ENCODE peak calls at places on chromosomes 12 and 14, in six cellular contexts. O is pancreas; P is tibial nerve; B is mesenchymal stem cell; F is heart right ventricle; S is CD8-positive, alpha-beta memory T cell. D is an unnamed sample. For H3K4me1 and H3K27me3, the result is how much of the 10 kb centered on the place peaks cover.

GRCh38 chr12:12985817-12986408 is 14.2 kb downstream of the HEBP1 start:
- DNase-seq in O (no peak), P (no peak), S (no peak), B (peak), F (no peak), D (no peak)

GRCh38 chr12:49187184-49187583 is 1.7 kb downstream of the TUBA1A start:
- DNase-seq in O (no peak), P (peak), S (no peak), F (peak), B (peak), D (peak)

GRCh38 chr12:10362828-10363664 is 26.8 kb downstream of the KLRK1 start:
- DNase-seq in B (peak), S (no peak), F (no peak), O (no peak), P (no peak), D (no peak)

GRCh38 chr14:67371247-67372148 is 11.4 kb downstream of the EIF2S1 start:
- DNase-seq in P (no peak), S (no peak), F (no peak), B (peak), O (no peak), D (no peak)

GRCh38 chr12:131911251-131911650 is 16.8 kb downstream of the ULK1 start:
- DNase-seq in S (no peak), P (no peak), O (no peak), F (no peak), B (no peak), D (no peak)

GRCh38 chr12:109098142-109098652 is 800 bp downstream of the UNG start:
- DNase-seq in O (peak), F (peak), P (peak), S (no peak), B (peak), D (peak)

GRCh38 chr14:49768301-49769121 is 558 bp downstream of the KLHDC2 start:
- DNase-seq in B (peak), P (peak), F (peak), S (peak), O (peak), D (peak)

GRCh38 chr14:44803239-44803905 is 158.4 kb downstream of the KLHL28 start:
- DNase-seq in S (no peak), F (no peak), P (no peak), B (peak), O (no peak), D (no peak)

GRCh38 chr14:76941544-76942287 is 86.8 kb downstream of the IRF2BPL start:
- DNase-seq in O (no peak), B (no peak), F (no peak), S (no peak), P (no peak), D (no peak)

GRCh38 chr12:131092911-131093901 is 139.5 kb downstream of the ADGRD1 start:
- DNase-seq in B (no peak), O (peak), F (peak), S (no peak), P (no peak), D (peak)

GRCh38 chr14:103816991-103817390 is 30.4 kb downstream of the PPP1R13B start:
- DNase-seq in S (no peak), B (no peak), F (no peak), O (no peak), P (no peak), D (no peak)

GRCh38 chr12:4579305-4580097 is 17.5 kb downstream of the DYRK4 start:
- DNase-seq in F (no peak), B (peak), S (no peak), P (no peak), O (no peak), D (no peak)

GRCh38 chr14:52063107-52063506 is 5.8 kb downstream of the NID2 start:
- DNase-seq in P (no peak), B (no peak), F (no peak), O (no peak), S (no peak), D (no peak)

GRCh38 chr12:18130855-18131254 is 40.9 kb upstream of the RERGL start:
- DNase-seq in S (no peak), F (no peak), B (no peak), P (no peak), O (no peak), D (no peak)

GRCh38 chr12:116690016-116690709 is 47.7 kb downstream of the SPRING1 start:
- DNase-seq in S (no peak), P (no peak), B (no peak), O (no peak), F (no peak), D (no peak)

GRCh38 chr12:102314821-102315220 is 117.2 kb upstream of the PMCH start:
- DNase-seq in B (peak), S (no peak), F (no peak), P (no peak), O (no peak), D (no peak)

GRCh38 chr12:15356831-15357456 is 34.6 kb downstream of the PTPRO start:
- DNase-seq in S (no peak), B (no peak), O (no peak), F (no peak), P (no peak), D (no peak)

GRCh38 chr14:77403798-77404197 is 19.5 kb downstream of the NOXRED1 start:
- DNase-seq in F (no peak), P (no peak), B (no peak), O (no peak), S (no peak), D (no peak)

GRCh38 chr14:22737052-22737451 is 29.4 kb upstream of the OXA1L start:
- DNase-seq in O (no peak), B (peak), F (no peak), S (no peak), P (no peak), D (no peak)

GRCh38 chr14:72182773-72183432 is 250.7 kb downstream of the RGS6 start:
- DNase-seq in S (no peak), P (no peak), F (no peak), O (no peak), B (no peak), D (no peak)

GRCh38 chr12:110371408-110372055 is 32.0 kb downstream of the ANAPC7 start:
- DNase-seq in O (no peak), S (no peak), B (no peak), P (no peak), F (no peak), D (peak)

GRCh38 chr14:72500234-72500838 is 393.6 kb downstream of the DPF3 start:
- DNase-seq in O (no peak), F (no peak), S (no peak), P (no peak), B (no peak), D (no peak)

GRCh38 chr12:13425766-13426165 is 229.2 kb downstream of the EMP1 start:
- DNase-seq in S (no peak), B (peak), O (no peak), P (no peak), F (no peak), D (no peak)

GRCh38 chr12:91111366-91112321 is at the start of gene LUM:
- DNase-seq in P (peak), O (no peak), S (no peak), B (peak), F (peak), D (peak)

GRCh38 chr12:19432309-19433170 is 6.8 kb upstream of the AEBP2 start:
- DNase-seq in O (no peak), F (no peak), B (no peak), P (no peak), S (no peak), D (no peak)

GRCh38 chr12:82554529-82554928 is 132.2 kb upstream of the TMTC2 start:
- DNase-seq in S (no peak), P (no peak), O (no peak), F (no peak), B (no peak), D (no peak)

GRCh38 chr14:94823556-94824341 is 53.8 kb upstream of the GSC start:
- DNase-seq in P (no peak), B (no peak), F (no peak), S (no peak), O (no peak), D (no peak)

GRCh38 chr14:50410921-50411320 is 14.2 kb upstream of the CDKL1 start:
- DNase-seq in B (peak), P (no peak), O (no peak), S (no peak), F (no peak), D (no peak)

GRCh38 chr12:111437816-111438454 is 32.2 kb downstream of the SH2B3 start:
- DNase-seq in F (no peak), S (no peak), O (no peak), B (peak), P (peak), D (peak)

GRCh38 chr12:29656762-29657538 is 126.8 kb downstream of the TMTC1 start:
- DNase-seq in S (no peak), B (no peak), O (no peak), P (no peak), F (no peak), D (no peak)

GRCh38 chr14:89911018-89911919 is 43.3 kb downstream of the EFCAB11 start:
- DNase-seq in S (no peak), P (no peak), B (peak), F (no peak), O (no peak), D (no peak)

GRCh38 chr14:52977798-52978197 is 26.9 kb upstream of the FERMT2 start:
- DNase-seq in B (no peak), F (no peak), O (peak), P (no peak), S (no peak), D (no peak)

GRCh38 chr14:99513946-99514551 is 32.8 kb downstream of the CCNK start:
- DNase-seq in B (no peak), F (no peak), S (no peak), P (no peak), O (no peak), D (no peak)

GRCh38 chr12:53145383-53145782 is 35.1 kb upstream of the ZNF740 start:
- DNase-seq in O (no peak), B (peak), F (no peak), S (no peak), P (no peak), D (no peak)

GRCh38 chr12:78208106-78208505 is 377.4 kb downstream of the NAV3 start:
- DNase-seq in F (no peak), S (no peak), O (no peak), P (no peak), B (no peak), D (no peak)

GRCh38 chr14:36751116-36751515 is 89.5 kb downstream of the PAX9 start:
- DNase-seq in O (no peak), F (no peak), B (no peak), P (no peak), S (no peak), D (no peak)

GRCh38 chr12:129016159-129016558 is 162.9 kb downstream of the GLT1D1 start:
- DNase-seq in F (no peak), O (no peak), P (no peak), B (no peak), S (no peak), D (no peak)
- H3K4me1 ChIP-seq in F (under half), O (under half), P (under half), B (under half), S (under half), D (under half)

DNA sequence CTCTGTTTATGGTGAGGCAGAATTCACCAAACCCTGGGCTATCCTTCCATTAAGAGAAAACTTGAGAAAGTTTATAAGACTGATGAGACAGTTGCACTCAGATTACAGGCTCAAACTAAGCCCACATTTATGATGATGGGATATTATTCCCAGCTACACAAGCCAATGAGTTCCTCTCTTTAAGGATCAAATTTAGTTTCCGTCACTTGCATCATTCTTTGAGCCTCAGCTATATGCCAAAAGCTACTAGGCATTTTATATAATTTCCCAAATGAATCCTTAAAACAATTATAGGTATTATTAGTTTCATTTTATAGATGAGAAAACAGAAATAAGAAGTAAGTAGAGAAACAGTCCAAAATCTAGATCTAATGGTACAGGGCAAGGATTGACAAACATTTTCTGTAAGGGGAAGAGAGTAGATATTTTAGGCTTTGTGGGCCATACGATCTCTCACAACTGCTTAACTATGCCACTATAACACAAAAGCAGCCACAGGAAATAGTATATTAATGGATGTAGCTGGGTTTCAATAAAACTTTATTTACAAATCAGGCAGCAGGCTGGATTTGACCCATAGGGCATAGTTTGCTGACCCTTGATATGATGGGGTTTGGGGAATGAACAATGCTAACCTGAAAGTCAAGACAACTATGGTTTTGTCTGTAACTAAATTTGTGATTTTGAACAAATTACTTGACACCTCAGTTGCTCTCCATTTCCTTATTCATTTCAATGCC is 91.8 kb upstream of the PLXNC1 start:
- DNase-seq in P (no peak), B (no peak), F (no peak), O (no peak), S (no peak), D (no peak)
- H3K27ac ChIP-seq in P (no peak), B (no peak), F (no peak), O (no peak), S (no peak), D (no peak)

DNA sequence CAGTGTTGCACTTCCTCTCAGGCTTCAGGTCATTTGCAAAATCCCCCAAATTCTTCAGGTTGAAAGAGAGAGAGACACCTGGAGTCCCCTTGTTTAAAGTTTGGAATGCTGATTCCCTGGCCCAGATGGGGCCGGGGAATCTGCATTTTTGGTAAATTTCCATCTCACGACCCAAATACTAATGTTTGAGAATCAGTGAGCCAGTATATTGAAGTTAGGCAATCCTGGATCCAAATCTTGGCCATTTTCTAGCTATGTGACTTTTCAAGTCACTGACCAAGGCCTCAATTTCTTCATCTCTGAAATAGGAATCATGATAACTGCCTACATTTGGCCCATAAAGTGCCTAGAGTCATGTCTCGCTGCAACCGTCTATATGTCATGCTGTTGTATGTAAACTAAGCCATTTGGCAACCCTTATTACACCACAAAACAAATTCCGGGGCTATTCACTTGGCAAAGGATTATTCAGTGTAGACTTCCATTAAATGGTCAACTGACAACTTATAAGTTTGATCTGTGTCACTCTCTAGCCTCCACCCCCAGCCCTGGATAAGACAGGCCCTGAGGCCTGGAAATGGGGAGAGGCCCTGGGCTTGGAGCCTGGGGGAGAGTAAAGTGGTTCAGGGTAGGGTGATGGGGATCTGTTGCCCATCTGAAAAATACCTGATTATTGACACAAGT is 3.7 kb upstream of the ZFP36L1 start:
- DNase-seq in S (no peak), P (no peak), O (no peak), B (peak), F (no peak), D (no peak)
- H3K27me3 ChIP-seq in S (under half), P (under half), O (under half), B (under half), F (under half), D (under half)

DNA sequence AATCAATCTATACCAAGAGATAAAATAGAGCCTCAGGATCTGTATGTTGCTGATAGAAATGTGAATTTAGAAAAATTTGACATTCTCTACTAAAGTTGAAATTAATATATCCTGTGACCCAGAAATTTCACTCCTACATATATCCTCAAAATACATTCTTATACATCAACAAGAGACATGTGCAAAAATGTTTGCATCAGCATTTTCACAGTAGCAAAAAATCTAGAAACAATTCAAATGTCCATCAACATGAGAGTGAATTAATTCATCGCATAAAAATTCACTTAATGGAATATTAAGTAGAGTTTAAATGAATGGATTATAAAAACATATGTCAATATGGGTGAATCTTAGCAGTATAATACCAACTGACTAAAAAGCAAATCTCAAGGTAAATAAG is 80.8 kb downstream of the GPR65 start:
- DNase-seq in S (no peak), B (no peak), O (no peak), F (no peak), P (no peak), D (no peak)
- H3K4me1 ChIP-seq in S (under half), B (under half), O (under half), F (under half), P (under half), D (under half)

DNA sequence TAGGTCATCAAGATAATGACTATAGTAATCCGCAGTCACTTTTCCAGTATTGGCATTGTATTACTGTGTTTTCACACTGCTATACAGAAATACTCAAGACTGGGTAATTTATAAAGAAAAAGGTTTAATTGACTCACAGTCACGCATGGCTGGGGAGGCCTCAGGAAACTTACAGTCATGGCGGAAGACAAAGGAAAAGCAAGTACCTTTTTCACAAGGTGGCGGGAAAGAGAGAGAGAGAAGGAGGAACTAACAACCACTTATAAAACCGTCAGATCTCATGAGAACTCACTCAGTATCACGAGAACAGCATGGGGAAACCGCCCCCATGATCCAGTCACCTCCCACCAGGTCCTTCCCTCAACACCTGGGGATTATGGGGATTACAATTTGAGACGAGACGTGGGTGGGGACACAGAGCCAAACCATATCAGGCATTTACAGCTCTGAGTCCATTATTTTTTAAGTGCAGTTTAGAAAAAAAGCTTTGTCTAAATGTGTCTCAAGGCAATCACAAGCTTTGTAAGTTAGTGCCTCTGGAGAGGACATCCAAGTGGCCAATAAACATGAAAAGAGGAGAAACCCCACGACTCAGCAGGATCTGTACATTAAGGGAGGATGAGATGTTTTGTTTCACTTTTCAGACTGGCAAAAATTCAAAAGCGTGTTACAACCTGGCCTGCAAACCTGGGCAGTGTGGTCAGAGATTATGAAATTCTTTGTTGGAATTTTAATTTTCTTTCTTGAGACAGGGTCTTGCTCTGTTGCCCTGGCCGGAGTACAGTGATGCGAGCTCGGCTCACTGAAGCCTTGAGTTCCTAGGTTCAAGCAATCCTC is 82.0 kb downstream of the DNAH10 start:
- DNase-seq in P (no peak), F (no peak), O (no peak), B (no peak), S (no peak), D (no peak)
- H3K27ac ChIP-seq in P (no peak), F (no peak), O (no peak), B (no peak), S (no peak), D (no peak)